ENCODE peak calls at places on chromosomes 2 and 18, in ten cellular contexts. E, B, A, C, R, O, I, U, F and Y are unnamed samples.

GRCh38 chr2:121102949-121103348 is 182.1 kb downstream of the TFCP2L1 start:
- DNase-seq in E (no peak), B (no peak), C (no peak), U (no peak), R (no peak), F (no peak), A (no peak), O (no peak), I (no peak), Y (no peak)

GRCh38 chr18:62717059-62717849 is 1.9 kb downstream of the PHLPP1 start:
- DNase-seq in U (peak), E (peak), F (no peak), R (peak), B (no peak), A (no peak), I (no peak), O (no peak), C (peak), Y (peak)

GRCh38 chr2:82837588-82838304 is 1621.3 kb downstream of the SUCLG1 start:
- DNase-seq in I (no peak), A (no peak), E (no peak), R (no peak), F (no peak), B (peak), U (peak), O (no peak), C (no peak), Y (no peak)

GRCh38 chr2:175436076-175436475 is 254.6 kb upstream of the ATP5MC3 start:
- DNase-seq in E (no peak), U (no peak), O (no peak), C (no peak), R (no peak), A (no peak), F (no peak), I (no peak), B (no peak), Y (no peak)

GRCh38 chr2:205352593-205352992 is 329.7 kb upstream of the NRP2 start:
- DNase-seq in R (no peak), E (no peak), O (no peak), A (no peak), U (peak), F (no peak), I (no peak), B (no peak), C (no peak), Y (no peak)

GRCh38 chr2:45104429-45104828 is 95.2 kb upstream of the SIX2 start:
- DNase-seq in U (no peak), A (no peak), B (no peak), R (no peak), F (no peak), O (no peak), C (no peak), I (no peak), E (no peak), Y (no peak)

GRCh38 chr2:127362486-127362885 is 25.3 kb downstream of the MAP3K2 start:
- DNase-seq in U (no peak), B (no peak), A (no peak), I (no peak), O (no peak), E (no peak), F (no peak), C (no peak), R (no peak), Y (no peak)

GRCh38 chr18:2906522-2907458 is 60.0 kb downstream of the EMILIN2 start:
- DNase-seq in I (no peak), F (peak), B (no peak), O (no peak), E (peak), R (no peak), A (peak), C (no peak), U (no peak), Y (peak)

GRCh38 chr2:212337486-212338343 is 200.9 kb downstream of the ERBB4 start:
- DNase-seq in U (no peak), C (no peak), I (no peak), O (no peak), A (no peak), E (no peak), B (no peak), F (no peak), R (no peak), Y (no peak)

GRCh38 chr2:235848055-235848454 is 320.1 kb downstream of the GBX2 start:
- DNase-seq in I (no peak), E (no peak), C (no peak), U (no peak), R (no peak), O (no peak), A (no peak), B (no peak), F (no peak), Y (no peak)